ENCODE peak calls at places on chromosomes 6 and 20, in eight cellular contexts. One of them, this sample, is unnamed.
A peak's percentile ranks its signal among the peaks of the same experiment; 100 is the strongest.

GRCh38 chr6:46410330-46410953 is 80.8 kb downstream of the RCAN2 start:
- DNase-seq in psoas muscle: no peak
- DNase-seq in brain microvascular endothelial cell: peak; percentile 24
- DNase-seq in heart left ventricle: no peak
- DNase-seq in astrocyte of the cerebellum: peak; percentile 11
- DNase-seq in neural progenitor cell: peak; percentile 11
- DNase-seq in AG09309: peak; percentile 32
- DNase-seq in BJ: no peak
- DNase-seq in this sample: no peak

GRCh38 chr20:34420146-34420545 is 57.1 kb downstream of the ITCH start:
- DNase-seq in psoas muscle: no peak
- DNase-seq in brain microvascular endothelial cell: no peak
- DNase-seq in heart left ventricle: no peak
- DNase-seq in astrocyte of the cerebellum: no peak
- DNase-seq in neural progenitor cell: no peak
- DNase-seq in AG09309: no peak
- DNase-seq in BJ: no peak
- DNase-seq in this sample: no peak

GRCh38 chr6:36929607-36930006 is 24.9 kb upstream of the PI16 start:
- DNase-seq in psoas muscle: no peak
- DNase-seq in brain microvascular endothelial cell: no peak
- DNase-seq in heart left ventricle: no peak
- DNase-seq in astrocyte of the cerebellum: peak; percentile 23
- DNase-seq in neural progenitor cell: no peak
- DNase-seq in AG09309: no peak
- DNase-seq in BJ: no peak
- DNase-seq in this sample: no peak

GRCh38 chr6:12228447-12229146 is 61.6 kb upstream of the EDN1 start:
- DNase-seq in psoas muscle: no peak
- DNase-seq in brain microvascular endothelial cell: no peak
- DNase-seq in heart left ventricle: no peak
- DNase-seq in astrocyte of the cerebellum: no peak
- DNase-seq in neural progenitor cell: no peak
- DNase-seq in AG09309: no peak
- DNase-seq in BJ: no peak
- DNase-seq in this sample: no peak

GRCh38 chr6:25629202-25629584 is 22.8 kb upstream of the SCGN start:
- DNase-seq in psoas muscle: no peak
- DNase-seq in brain microvascular endothelial cell: no peak
- DNase-seq in heart left ventricle: no peak
- DNase-seq in astrocyte of the cerebellum: no peak
- DNase-seq in neural progenitor cell: no peak
- DNase-seq in AG09309: no peak
- DNase-seq in BJ: no peak
- DNase-seq in this sample: no peak

GRCh38 chr20:6014017-6014416 is 39.8 kb downstream of the LRRN4 start:
- DNase-seq in psoas muscle: no peak
- DNase-seq in brain microvascular endothelial cell: no peak
- DNase-seq in heart left ventricle: no peak
- DNase-seq in astrocyte of the cerebellum: no peak
- DNase-seq in neural progenitor cell: no peak
- DNase-seq in AG09309: no peak
- DNase-seq in BJ: no peak
- DNase-seq in this sample: no peak

GRCh38 chr20:46099491-46100287 is 9.9 kb upstream of the NCOA5 start:
- DNase-seq in psoas muscle: peak; percentile 60
- DNase-seq in brain microvascular endothelial cell: no peak
- DNase-seq in heart left ventricle: no peak
- DNase-seq in astrocyte of the cerebellum: no peak
- DNase-seq in neural progenitor cell: peak; percentile 52
- DNase-seq in AG09309: no peak
- DNase-seq in BJ: no peak
- DNase-seq in this sample: no peak

GRCh38 chr6:17212541-17213371 is 68.4 kb upstream of the RBM24 start:
- DNase-seq in psoas muscle: peak; percentile 81
- DNase-seq in brain microvascular endothelial cell: no peak
- DNase-seq in heart left ventricle: peak; percentile 59
- DNase-seq in astrocyte of the cerebellum: no peak
- DNase-seq in neural progenitor cell: peak; percentile 86
- DNase-seq in AG09309: no peak
- DNase-seq in BJ: no peak
- DNase-seq in this sample: no peak

GRCh38 chr6:100202417-100203194 is 208.6 kb upstream of the MCHR2 start:
- DNase-seq in psoas muscle: peak; percentile 50
- DNase-seq in brain microvascular endothelial cell: peak; percentile 83
- DNase-seq in heart left ventricle: peak; percentile 30
- DNase-seq in astrocyte of the cerebellum: peak; percentile 88
- DNase-seq in neural progenitor cell: no peak
- DNase-seq in AG09309: peak; percentile 97
- DNase-seq in BJ: peak; percentile 99
- DNase-seq in this sample: peak; percentile 96

GRCh38 chr6:16985484-16986284 is 116.2 kb upstream of the STMND1 start:
- DNase-seq in psoas muscle: no peak
- DNase-seq in brain microvascular endothelial cell: peak; percentile 18
- DNase-seq in heart left ventricle: no peak
- DNase-seq in astrocyte of the cerebellum: peak; percentile 12
- DNase-seq in neural progenitor cell: no peak
- DNase-seq in AG09309: peak; percentile 97
- DNase-seq in BJ: peak; percentile 98
- DNase-seq in this sample: peak; percentile 87

GRCh38 chr6:73774311-73774766 is 78.3 kb downstream of the CD109 start:
- DNase-seq in psoas muscle: no peak
- DNase-seq in brain microvascular endothelial cell: peak; percentile 99
- DNase-seq in heart left ventricle: peak; percentile 68
- DNase-seq in astrocyte of the cerebellum: peak; percentile 81
- DNase-seq in neural progenitor cell: no peak
- DNase-seq in AG09309: peak; percentile 92
- DNase-seq in BJ: peak; percentile 79
- DNase-seq in this sample: peak; percentile 93

GRCh38 chr20:41054463-41055230 is 26.0 kb downstream of the TOP1 start:
- DNase-seq in psoas muscle: no peak
- DNase-seq in brain microvascular endothelial cell: no peak
- DNase-seq in heart left ventricle: no peak
- DNase-seq in astrocyte of the cerebellum: no peak
- DNase-seq in neural progenitor cell: no peak
- DNase-seq in AG09309: no peak
- DNase-seq in BJ: no peak
- DNase-seq in this sample: no peak

GRCh38 chr6:149266659-149267058 is 50.9 kb upstream of the TAB2 start:
- DNase-seq in psoas muscle: no peak
- DNase-seq in brain microvascular endothelial cell: no peak
- DNase-seq in heart left ventricle: no peak
- DNase-seq in astrocyte of the cerebellum: no peak
- DNase-seq in neural progenitor cell: no peak
- DNase-seq in AG09309: no peak
- DNase-seq in BJ: no peak
- DNase-seq in this sample: no peak

GRCh38 chr20:1469925-1470571 is 3.4 kb upstream of the NSFL1C start:
- DNase-seq in psoas muscle: peak; percentile 77
- DNase-seq in brain microvascular endothelial cell: peak; percentile 100
- DNase-seq in heart left ventricle: peak; percentile 81
- DNase-seq in astrocyte of the cerebellum: peak; percentile 97
- DNase-seq in neural progenitor cell: peak; percentile 87
- DNase-seq in AG09309: peak; percentile 100
- DNase-seq in BJ: peak; percentile 99
- DNase-seq in this sample: peak; percentile 99

GRCh38 chr20:14928083-14928482 is 590.7 kb upstream of the FLRT3 start:
- DNase-seq in psoas muscle: no peak
- DNase-seq in brain microvascular endothelial cell: no peak
- DNase-seq in heart left ventricle: no peak
- DNase-seq in astrocyte of the cerebellum: no peak
- DNase-seq in neural progenitor cell: no peak
- DNase-seq in AG09309: no peak
- DNase-seq in BJ: no peak
- DNase-seq in this sample: no peak

GRCh38 chr6:149093643-149094042 is 223.9 kb upstream of the TAB2 start:
- DNase-seq in psoas muscle: no peak
- DNase-seq in brain microvascular endothelial cell: peak; percentile 22
- DNase-seq in heart left ventricle: no peak
- DNase-seq in astrocyte of the cerebellum: peak; percentile 76
- DNase-seq in neural progenitor cell: no peak
- DNase-seq in AG09309: peak; percentile 35
- DNase-seq in BJ: peak; percentile 40
- DNase-seq in this sample: no peak

GRCh38 chr6:16391451-16391912 is 153.1 kb downstream of the GMPR start:
- DNase-seq in psoas muscle: no peak
- DNase-seq in brain microvascular endothelial cell: no peak
- DNase-seq in heart left ventricle: no peak
- DNase-seq in astrocyte of the cerebellum: no peak
- DNase-seq in neural progenitor cell: no peak
- DNase-seq in AG09309: no peak
- DNase-seq in BJ: peak; percentile 15
- DNase-seq in this sample: no peak

GRCh38 chr6:18260448-18261106 is 3.8 kb downstream of the DEK start:
- DNase-seq in psoas muscle: peak; percentile 62
- DNase-seq in brain microvascular endothelial cell: peak; percentile 26
- DNase-seq in heart left ventricle: no peak
- DNase-seq in astrocyte of the cerebellum: no peak
- DNase-seq in neural progenitor cell: no peak
- DNase-seq in AG09309: no peak
- DNase-seq in BJ: no peak
- DNase-seq in this sample: no peak

GRCh38 chr6:18259675-18260447 is 4.5 kb downstream of the DEK start:
- DNase-seq in psoas muscle: no peak
- DNase-seq in brain microvascular endothelial cell: no peak
- DNase-seq in heart left ventricle: no peak
- DNase-seq in astrocyte of the cerebellum: no peak
- DNase-seq in neural progenitor cell: no peak
- DNase-seq in AG09309: no peak
- DNase-seq in BJ: no peak
- DNase-seq in this sample: no peak

GRCh38 chr6:18262812-18263560 is 1.3 kb downstream of the DEK start:
- DNase-seq in psoas muscle: no peak
- DNase-seq in brain microvascular endothelial cell: no peak
- DNase-seq in heart left ventricle: no peak
- DNase-seq in astrocyte of the cerebellum: no peak
- DNase-seq in neural progenitor cell: peak; percentile 22
- DNase-seq in AG09309: no peak
- DNase-seq in BJ: no peak
- DNase-seq in this sample: no peak

GRCh38 chr6:18263561-18264337 is 581 bp downstream of the DEK start:
- DNase-seq in psoas muscle: peak; percentile 86
- DNase-seq in brain microvascular endothelial cell: no peak
- DNase-seq in heart left ventricle: peak; percentile 66
- DNase-seq in astrocyte of the cerebellum: no peak
- DNase-seq in neural progenitor cell: no peak
- DNase-seq in AG09309: no peak
- DNase-seq in BJ: no peak
- DNase-seq in this sample: no peak

DNA sequence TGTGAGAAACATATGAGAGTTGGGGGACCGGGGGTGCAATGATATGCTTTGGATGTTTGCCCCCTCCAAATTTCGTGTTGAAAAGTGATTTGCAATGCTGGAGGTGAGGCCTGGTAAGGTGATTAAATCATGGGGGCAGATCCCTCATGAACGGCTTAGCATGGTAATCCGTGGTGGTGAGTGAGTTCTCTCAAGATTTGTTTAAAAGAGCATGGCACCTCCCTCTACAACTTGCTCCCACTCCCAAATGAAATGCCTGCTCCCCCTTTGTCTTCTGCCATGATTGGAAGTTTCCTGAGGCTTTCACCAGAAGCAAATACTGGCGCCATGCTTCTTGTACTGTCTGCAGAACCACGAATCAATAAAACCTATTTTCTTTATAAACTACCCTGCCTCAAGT is 2.5 kb downstream of the DEK start:
- DNase-seq in psoas muscle: no peak
- DNase-seq in brain microvascular endothelial cell: no peak
- DNase-seq in heart left ventricle: no peak
- DNase-seq in astrocyte of the cerebellum: no peak
- DNase-seq in neural progenitor cell: peak; percentile 44
- DNase-seq in AG09309: no peak
- DNase-seq in BJ: no peak
- DNase-seq in this sample: no peak
- H3K4me3 ChIP-seq in psoas muscle: peak overlapping the region; percentile 88
- H3K4me3 ChIP-seq in brain microvascular endothelial cell: no peak overlapping the region
- H3K4me3 ChIP-seq in heart left ventricle: no peak overlapping the region
- H3K4me3 ChIP-seq in astrocyte of the cerebellum: peak overlapping the region; percentile 94
- H3K4me3 ChIP-seq in neural progenitor cell: peak overlapping the region; percentile 97
- H3K4me3 ChIP-seq in AG09309: no peak overlapping the region
- H3K4me3 ChIP-seq in BJ: no peak overlapping the region
- H3K4me3 ChIP-seq in this sample: peak overlapping the region; percentile 18

DNA sequence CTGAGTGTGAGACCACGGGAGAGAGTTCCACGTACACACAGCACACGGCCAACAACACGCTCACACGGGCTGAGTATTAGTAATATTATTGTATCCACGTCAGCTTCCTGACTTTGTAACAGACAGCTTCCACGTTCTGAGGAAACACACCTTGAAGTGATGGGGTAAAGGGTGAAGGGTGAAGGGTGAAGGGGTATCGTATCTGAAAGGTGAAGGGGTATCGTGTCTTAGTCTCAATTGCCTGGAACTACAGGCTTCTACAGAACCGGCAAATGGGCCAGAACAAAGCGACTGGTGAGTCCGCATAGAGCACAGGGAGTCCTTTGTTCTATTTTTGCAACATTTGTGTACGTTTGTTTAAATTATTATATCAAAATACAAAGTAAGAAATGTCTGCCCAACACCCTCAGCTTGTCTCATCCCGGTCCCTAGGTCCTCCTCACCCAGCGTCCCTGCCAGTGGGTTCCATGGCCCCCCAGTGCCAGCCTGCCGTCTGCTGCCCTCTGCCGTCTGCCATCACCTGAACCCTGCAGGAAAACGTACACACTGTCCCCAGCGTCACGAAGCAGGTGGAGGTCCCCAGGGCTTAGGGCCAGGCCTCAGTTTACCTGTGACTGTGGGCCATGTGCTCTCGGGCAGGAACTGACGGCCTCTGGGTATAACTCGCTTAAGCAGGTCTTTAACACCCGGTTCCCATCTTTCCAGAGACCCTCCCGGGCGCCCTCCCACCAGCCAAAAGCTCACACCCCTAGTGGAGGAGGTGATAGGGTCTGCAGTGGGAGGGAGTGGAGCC is 4.4 kb upstream of the HELZ2 start:
- DNase-seq in psoas muscle: no peak
- DNase-seq in brain microvascular endothelial cell: no peak
- DNase-seq in heart left ventricle: no peak
- DNase-seq in astrocyte of the cerebellum: no peak
- DNase-seq in neural progenitor cell: no peak
- DNase-seq in AG09309: no peak
- DNase-seq in BJ: no peak
- DNase-seq in this sample: no peak
- TF ChIP-seq CTCF in psoas muscle: no peak
- TF ChIP-seq CTCF in brain microvascular endothelial cell: no peak
- TF ChIP-seq CTCF in heart left ventricle: no peak
- TF ChIP-seq CTCF in astrocyte of the cerebellum: no peak
- TF ChIP-seq CTCF in neural progenitor cell: no peak
- TF ChIP-seq CTCF in AG09309: no peak
- TF ChIP-seq CTCF in BJ: no peak
- TF ChIP-seq CTCF in this sample: no peak

GRCh38 chr6:40710626-40711354 is 123.6 kb upstream of the LRFN2 start:
- DNase-seq in psoas muscle: no peak
- DNase-seq in brain microvascular endothelial cell: no peak
- DNase-seq in heart left ventricle: no peak
- DNase-seq in astrocyte of the cerebellum: no peak
- DNase-seq in neural progenitor cell: no peak
- DNase-seq in AG09309: no peak
- DNase-seq in BJ: no peak
- DNase-seq in this sample: no peak
- H3K4me3 ChIP-seq in psoas muscle: no peak overlapping the region
- H3K4me3 ChIP-seq in brain microvascular endothelial cell: no peak overlapping the region
- H3K4me3 ChIP-seq in heart left ventricle: no peak overlapping the region
- H3K4me3 ChIP-seq in astrocyte of the cerebellum: no peak overlapping the region
- H3K4me3 ChIP-seq in neural progenitor cell: no peak overlapping the region
- H3K4me3 ChIP-seq in AG09309: no peak overlapping the region
- H3K4me3 ChIP-seq in BJ: no peak overlapping the region
- H3K4me3 ChIP-seq in this sample: no peak overlapping the region

GRCh38 chr6:22383016-22383415 is 86.2 kb upstream of the PRL start:
- DNase-seq in psoas muscle: no peak
- DNase-seq in brain microvascular endothelial cell: no peak
- DNase-seq in heart left ventricle: no peak
- DNase-seq in astrocyte of the cerebellum: no peak
- DNase-seq in neural progenitor cell: no peak
- DNase-seq in AG09309: no peak
- DNase-seq in BJ: no peak
- DNase-seq in this sample: no peak
- TF ChIP-seq CTCF in psoas muscle: no peak
- TF ChIP-seq CTCF in brain microvascular endothelial cell: no peak
- TF ChIP-seq CTCF in heart left ventricle: no peak
- TF ChIP-seq CTCF in astrocyte of the cerebellum: no peak
- TF ChIP-seq CTCF in neural progenitor cell: no peak
- TF ChIP-seq CTCF in AG09309: no peak
- TF ChIP-seq CTCF in BJ: no peak
- TF ChIP-seq CTCF in this sample: no peak

This sample was measured in AG04449.